ENCODE peak calls at places on chromosomes 5 and 9, in nine cellular contexts. U is fibroblast of lung; J is tibial artery; I is GM23338; B is adrenal gland; Z is esophagus squamous epithelium; S is heart right ventricle; R is aorta; X is CD8-positive, alpha-beta memory T cell. W is an unnamed sample. For H3K36me3, the result is how much of the 10 kb centered on the place peaks cover.

GRCh38 chr5:55914971-55915370 is 63.8 kb downstream of the IL31RA start:
- DNase-seq in Z (no peak), R (no peak), I (no peak), J (no peak), B (no peak), S (no peak), U (no peak), X (no peak), W (no peak)

GRCh38 chr9:128011071-128011817 is 30.5 kb upstream of the EEIG1 start:
- DNase-seq in S (no peak), R (no peak), J (no peak), X (no peak), I (peak), U (no peak), Z (no peak), B (peak), W (no peak)

GRCh38 chr5:145345883-145346282 is 489.3 kb downstream of the PRELID2 start:
- DNase-seq in R (no peak), B (no peak), J (no peak), X (no peak), I (no peak), U (peak), Z (no peak), S (no peak), W (no peak)

GRCh38 chr5:20972419-20972925 is 984.5 kb upstream of the CDH18 start:
- DNase-seq in J (peak), U (peak), B (no peak), R (no peak), I (peak), Z (no peak), X (no peak), S (peak), W (peak)

GRCh38 chr5:41270423-41271251 is 57.3 kb upstream of the C6 start:
- DNase-seq in S (no peak), U (peak), I (peak), Z (no peak), R (no peak), B (peak), J (no peak), X (no peak), W (peak)

GRCh38 chr5:83473344-83474169 is 2.0 kb downstream of the VCAN start:
- DNase-seq in U (peak), R (peak), I (peak), B (peak), J (peak), Z (peak), S (peak), X (no peak), W (peak)

GRCh38 chr5:131386779-131387178 is 122.9 kb downstream of the CDC42SE2 start:
- DNase-seq in Z (no peak), J (no peak), S (no peak), I (peak), X (no peak), B (no peak), U (peak), R (no peak), W (peak)

GRCh38 chr5:37740331-37741066 is 99.3 kb downstream of the GDNF start:
- DNase-seq in J (no peak), B (no peak), U (no peak), I (no peak), S (no peak), X (no peak), Z (no peak), R (no peak), W (peak)

GRCh38 chr9:1876891-1877496 is 138.2 kb upstream of the SMARCA2 start:
- DNase-seq in B (no peak), Z (no peak), S (no peak), R (no peak), J (no peak), I (no peak), X (no peak), U (no peak), W (no peak)

GRCh38 chr5:133839721-133840120 is 128.7 kb downstream of the C5orf15 start:
- DNase-seq in S (no peak), X (no peak), Z (no peak), R (no peak), J (peak), I (no peak), U (no peak), B (no peak), W (no peak)

GRCh38 chr9:82670000-82670399 is 392.9 kb downstream of the RASEF start:
- DNase-seq in J (no peak), R (no peak), S (no peak), U (no peak), Z (no peak), I (no peak), B (no peak), X (no peak), W (no peak)

GRCh38 chr9:134800791-134801339 is 79.7 kb upstream of the FCN2 start:
- DNase-seq in B (no peak), Z (no peak), R (no peak), U (no peak), I (no peak), S (peak), J (peak), X (no peak), W (peak)

GRCh38 chr5:139765409-139766217 is 30.0 kb upstream of the PSD2 start:
- DNase-seq in R (peak), U (peak), X (peak), S (peak), Z (no peak), J (peak), B (peak), I (peak), W (peak)

GRCh38 chr9:92564479-92564878 is 28.7 kb upstream of the ECM2 start:
- DNase-seq in R (no peak), B (no peak), I (no peak), S (no peak), J (no peak), U (peak), Z (no peak), X (no peak), W (no peak)

GRCh38 chr5:130546216-130546615 is 618.8 kb downstream of the HINT1 start:
- DNase-seq in X (no peak), R (no peak), Z (no peak), U (no peak), S (no peak), I (no peak), B (no peak), J (no peak), W (no peak)

GRCh38 chr5:109964136-109964535 is 274.4 kb downstream of the MAN2A1 start:
- DNase-seq in U (no peak), S (no peak), X (no peak), J (no peak), R (no peak), B (no peak), I (no peak), Z (no peak), W (no peak)

GRCh38 chr9:950139-950538 is 26.3 kb upstream of the DMRT3 start:
- DNase-seq in B (no peak), Z (no peak), U (no peak), R (no peak), I (peak), S (no peak), X (no peak), J (no peak), W (no peak)

GRCh38 chr5:34684281-34684979 is 28.3 kb downstream of the RAI14 start:
- DNase-seq in B (no peak), J (no peak), R (no peak), I (peak), U (peak), X (no peak), Z (no peak), S (no peak), W (peak)

GRCh38 chr5:103188436-103188835 is 68.3 kb downstream of the PPIP5K2 start:
- DNase-seq in X (no peak), Z (no peak), I (no peak), J (no peak), R (no peak), U (no peak), S (no peak), B (no peak), W (no peak)
- H3K36me3 ChIP-seq in X (under half), Z (half or more), I (under half), J (half or more), R (under half), U (under half), S (half or more), B (under half), W (under half)

GRCh38 chr9:110815361-110815760 is 146.8 kb downstream of the MUSK start:
- DNase-seq in I (no peak), X (no peak), R (no peak), S (no peak), J (no peak), B (no peak), U (no peak), Z (no peak), W (no peak)

GRCh38 chr9:110821064-110821463 is 152.5 kb downstream of the MUSK start:
- DNase-seq in S (no peak), J (no peak), X (no peak), R (no peak), B (no peak), Z (no peak), U (no peak), I (no peak), W (no peak)

DNA sequence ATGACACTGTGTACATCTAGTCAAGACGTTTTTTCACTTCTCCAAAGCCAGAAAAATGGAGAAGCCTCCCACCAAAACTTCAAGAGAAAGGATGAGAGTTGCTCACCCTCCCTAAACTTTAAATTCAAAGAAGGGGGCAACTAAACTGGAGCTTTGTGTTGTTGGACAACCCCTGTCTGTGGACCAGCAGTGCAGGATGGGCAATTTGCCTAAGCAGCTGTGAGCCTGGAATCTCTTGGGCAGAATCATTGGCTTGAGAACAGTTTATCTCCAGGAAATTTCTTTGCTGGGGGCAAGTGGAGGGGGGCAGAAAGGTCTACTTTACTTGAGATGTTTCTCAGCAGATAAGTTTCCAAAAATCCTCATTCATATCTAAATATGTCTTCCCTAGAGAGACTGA is 151.8 kb downstream of the MUSK start:
- DNase-seq in S (no peak), X (no peak), B (no peak), I (no peak), J (no peak), R (no peak), Z (no peak), U (no peak), W (no peak)
- H3K27ac ChIP-seq in S (no peak), X (no peak), B (no peak), I (no peak), J (no peak), R (no peak), Z (no peak), U (no peak), W (no peak)

GRCh38 chr9:109115931-109116541 is 3.7 kb downstream of the TMEM245 start:
- DNase-seq in I (no peak), R (no peak), B (peak), J (no peak), Z (no peak), X (no peak), S (peak), U (peak), W (no peak)
- H3K4me3 ChIP-seq in I (no peak), R (no peak), B (no peak), J (no peak), Z (no peak), X (no peak), S (no peak), U (no peak), W (no peak)

DNA sequence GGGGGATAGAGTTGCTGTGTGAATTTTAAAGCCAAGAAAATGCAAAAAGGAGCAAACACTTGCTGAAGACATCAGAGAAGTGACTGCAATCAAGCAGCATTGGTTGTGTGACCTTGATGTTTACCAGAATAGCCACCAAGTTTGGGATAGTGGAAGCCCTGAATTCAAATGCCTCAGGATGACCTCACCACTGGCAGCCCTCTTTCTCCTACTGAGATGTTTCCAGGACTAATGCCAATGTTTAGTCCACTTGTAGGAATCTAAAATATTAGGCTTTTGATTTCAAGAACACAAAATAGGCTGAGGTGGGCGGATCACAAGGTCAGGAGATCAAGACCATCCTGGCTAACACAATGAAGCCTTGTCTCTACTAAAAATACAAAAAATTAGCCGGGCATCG is 112.2 kb upstream of the NUDT12 start:
- DNase-seq in R (no peak), S (no peak), B (peak), Z (no peak), I (no peak), J (no peak), U (peak), X (no peak), W (no peak)
- H3K36me3 ChIP-seq in R (under half), S (under half), B (under half), Z (under half), I (under half), J (under half), U (under half), X (under half), W (under half)

DNA sequence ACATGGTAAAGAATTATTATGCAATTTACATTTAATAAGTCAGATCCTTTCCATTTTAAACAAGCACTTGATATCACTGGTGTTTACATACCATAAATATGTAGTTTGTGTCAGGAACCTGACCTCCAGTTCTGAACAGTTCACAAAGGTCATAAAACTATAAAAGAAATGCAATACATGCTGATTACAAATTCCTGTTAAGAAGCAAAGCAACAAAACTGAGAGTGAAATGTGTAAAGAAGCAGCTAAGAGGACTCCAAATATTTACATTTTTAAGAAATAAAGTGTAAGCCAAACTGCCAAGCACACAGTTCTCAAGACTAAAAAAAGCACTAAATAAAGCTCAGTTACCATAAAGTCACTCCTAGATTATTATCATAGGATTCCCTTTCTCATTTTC is 17.4 kb upstream of the SCAI start:
- DNase-seq in X (no peak), S (no peak), U (no peak), J (no peak), R (no peak), Z (no peak), B (no peak), I (no peak), W (no peak)
- H3K27ac ChIP-seq in X (no peak), S (no peak), U (no peak), J (peak), R (no peak), Z (peak), B (no peak), I (peak), W (peak)

DNA sequence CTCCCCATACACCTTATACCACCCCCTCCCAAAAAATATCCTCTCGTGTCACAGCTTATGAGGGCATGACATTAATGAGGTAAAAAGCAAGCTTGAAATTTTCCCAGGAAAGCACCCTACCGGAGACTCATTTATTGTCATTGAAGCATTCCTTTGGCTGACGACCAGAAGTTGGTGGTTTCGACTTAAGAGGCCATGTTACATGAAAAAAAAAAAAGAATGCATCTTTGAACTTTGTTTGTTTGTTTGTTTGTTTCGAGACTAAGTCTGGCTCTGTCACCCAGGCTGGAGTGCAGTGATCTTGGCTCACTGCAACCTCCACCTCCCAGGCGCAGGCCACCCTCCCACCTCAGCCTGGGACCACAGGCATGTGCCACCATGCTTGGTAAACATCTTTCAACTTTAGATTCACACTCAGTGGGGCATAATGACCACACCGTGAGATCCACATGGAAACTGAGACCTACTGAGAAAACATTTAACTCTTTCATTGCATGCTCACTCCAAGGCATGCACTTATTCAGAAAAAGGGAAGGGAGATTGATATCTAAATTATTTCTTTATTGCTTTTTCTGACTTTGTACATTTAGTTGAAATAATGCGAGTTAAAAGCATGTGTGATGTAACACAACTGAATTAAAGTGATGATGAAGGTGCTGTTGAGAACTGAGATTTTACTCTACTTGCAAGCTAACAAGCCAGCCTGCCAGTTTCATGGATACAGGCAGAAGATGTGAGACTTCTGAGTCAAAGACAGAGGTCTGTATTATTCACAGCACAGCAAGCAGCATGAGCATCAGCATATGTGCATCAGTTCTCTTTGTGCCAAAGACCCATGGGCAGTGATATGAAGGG is 5.1 kb upstream of the RAB14 start:
- DNase-seq in J (no peak), B (no peak), I (peak), S (no peak), R (no peak), X (no peak), Z (no peak), U (no peak), W (no peak)
- H3K4me3 ChIP-seq in J (no peak), B (no peak), I (no peak), S (no peak), R (no peak), X (no peak), Z (no peak), U (no peak), W (no peak)